ENCODE peak calls at places on chromosomes 7 and 10, in seven cellular contexts. C, X, R, F, V, L and Z are unnamed samples.

GRCh38 chr10:33258951-33259350 is 75.5 kb downstream of the NRP1 start:
- DNase-seq in R (no peak), C (no peak), X (no peak), L (no peak), F (no peak), V (no peak), Z (no peak)

GRCh38 chr7:389911-390601 is 100.1 kb downstream of the FOXL3 start:
- DNase-seq in V (no peak), F (no peak), C (peak), R (peak), X (no peak), L (no peak), Z (no peak)

GRCh38 chr7:54477083-54477482 is 65.1 kb upstream of the VSTM2A start:
- DNase-seq in X (no peak), F (no peak), C (no peak), L (no peak), R (no peak), V (no peak), Z (no peak)

GRCh38 chr7:132435016-132435990 is 141.0 kb downstream of the PLXNA4 start:
- DNase-seq in X (no peak), R (no peak), L (no peak), C (no peak), V (no peak), F (no peak), Z (no peak)

GRCh38 chr7:92831716-92832622 is 4.4 kb downstream of the CDK6 start:
- DNase-seq in V (peak), R (no peak), C (no peak), X (no peak), L (no peak), F (no peak), Z (no peak)

GRCh38 chr7:94195201-94195600 is 191.0 kb upstream of the BET1 start:
- DNase-seq in C (no peak), R (no peak), L (no peak), X (no peak), V (no peak), F (no peak), Z (no peak)

GRCh38 chr10:43316988-43317387 is 50.1 kb upstream of the RASGEF1A start:
- DNase-seq in X (no peak), F (no peak), R (no peak), C (no peak), L (no peak), V (no peak), Z (no peak)

GRCh38 chr7:140653319-140654108 is 12.9 kb upstream of the DENND2A start:
- DNase-seq in X (no peak), F (no peak), V (peak), C (no peak), R (no peak), L (peak), Z (no peak)

GRCh38 chr7:50469181-50469580 is 19.0 kb upstream of the FIGNL1 start:
- DNase-seq in R (no peak), V (no peak), L (no peak), F (no peak), X (no peak), C (no peak), Z (no peak)

GRCh38 chr10:70355234-70356021 is 27.0 kb downstream of the LRRC20 start:
- DNase-seq in F (no peak), C (no peak), L (no peak), R (no peak), V (peak), X (peak), Z (no peak)

GRCh38 chr10:82267014-82267413 is 392.0 kb downstream of the NRG3 start:
- DNase-seq in X (no peak), V (no peak), F (no peak), C (no peak), R (no peak), L (no peak), Z (no peak)

GRCh38 chr7:8443871-8444756 is 10.7 kb downstream of the NXPH1 start:
- DNase-seq in R (no peak), V (no peak), L (no peak), F (no peak), C (no peak), X (no peak), Z (no peak)

GRCh38 chr10:11522821-11523245 is 88.6 kb downstream of the USP6NL start:
- DNase-seq in C (no peak), R (peak), L (no peak), V (no peak), X (no peak), F (no peak), Z (no peak)

GRCh38 chr10:79178070-79178576 is 109.4 kb downstream of the ZMIZ1 start:
- DNase-seq in V (no peak), R (no peak), C (peak), F (no peak), X (no peak), L (no peak), Z (no peak)

GRCh38 chr7:114925443-114925842 is 3.5 kb downstream of the MDFIC start:
- DNase-seq in C (no peak), L (no peak), X (no peak), F (no peak), V (no peak), R (no peak), Z (no peak)

GRCh38 chr10:102279104-102279503 is 33.8 kb downstream of the GBF1 start:
- DNase-seq in X (no peak), C (no peak), R (no peak), F (no peak), L (no peak), V (no peak), Z (no peak)

GRCh38 chr7:45259966-45260646 is 102.5 kb downstream of the RAMP3 start:
- DNase-seq in X (peak), R (peak), F (peak), L (peak), V (peak), C (peak), Z (peak)

GRCh38 chr10:30026080-30026479 is 33.3 kb downstream of the JCAD start:
- DNase-seq in V (no peak), R (no peak), X (no peak), F (no peak), C (no peak), L (no peak), Z (no peak)

GRCh38 chr10:10804998-10805737 is 212.5 kb upstream of the CELF2 start:
- DNase-seq in F (no peak), C (peak), L (no peak), X (no peak), R (no peak), V (no peak), Z (no peak)

GRCh38 chr7:130366561-130366960 is 13.7 kb upstream of the CPA1 start:
- DNase-seq in V (no peak), C (no peak), X (no peak), R (no peak), L (no peak), F (no peak), Z (no peak)

GRCh38 chr7:101120315-101120714 is 6.6 kb upstream of the SERPINE1 start:
- DNase-seq in V (no peak), X (no peak), L (no peak), C (no peak), R (no peak), F (no peak), Z (no peak)

GRCh38 chr7:150986099-150986512 is 4.7 kb upstream of the NOS3 start:
- DNase-seq in V (peak), C (peak), L (peak), F (peak), X (peak), R (peak), Z (peak)